ENCODE peak calls at places on chromosomes 11 and 22, in seven cellular contexts. F is osteoblast; H is heart left ventricle; W is psoas muscle; R is left ventricle myocardium inferior; J is GM23248; X is CD8-positive, alpha-beta memory T cell. C is an unnamed sample.

GRCh38 chr22:37552560-37553163 is 7.6 kb upstream of the CDC42EP1 start:
- DNase-seq in F (peak; percentile 88), H (peak; percentile 87), W (peak; percentile 66), R (peak; percentile 71), J (peak; percentile 61), X (no peak), C (no peak)

GRCh38 chr11:32616903-32617302 is 33.3 kb downstream of the EIF3M start:
- DNase-seq in F (no peak), H (no peak), W (no peak), R (no peak), J (no peak), X (no peak), C (no peak)

GRCh38 chr11:74024630-74025029 is 15.7 kb upstream of the UCP3 start:
- DNase-seq in F (no peak), H (peak; percentile 62), W (peak; percentile 81), R (peak; percentile 64), J (peak; percentile 90), X (no peak), C (no peak)

GRCh38 chr11:117871784-117872183 is 4.7 kb downstream of the FXYD6 start:
- DNase-seq in F (no peak), H (no peak), W (no peak), R (no peak), J (no peak), X (no peak), C (no peak)

GRCh38 chr11:75050516-75050915 is 46.2 kb downstream of the OR2AT4 start:
- DNase-seq in F (no peak), H (no peak), W (no peak), R (no peak), J (no peak), X (no peak), C (no peak)

GRCh38 chr22:20258584-20259335 is 9.4 kb downstream of the RTN4R start:
- DNase-seq in F (no peak), H (no peak), W (no peak), R (no peak), J (no peak), X (no peak), C (no peak)

GRCh38 chr11:32379714-32380113 is 55.6 kb downstream of the WT1 start:
- DNase-seq in F (no peak), H (no peak), W (no peak), R (no peak), J (no peak), X (no peak), C (no peak)

GRCh38 chr11:94926698-94927237 is 46.6 kb downstream of the CWC15 start:
- DNase-seq in F (peak; percentile 93), H (peak; percentile 91), W (peak; percentile 89), R (peak; percentile 87), J (peak; percentile 84), X (no peak), C (peak; percentile 37)

GRCh38 chr22:32352681-32353080 is 5.0 kb upstream of the RFPL3 start:
- DNase-seq in F (no peak), H (no peak), W (no peak), R (no peak), J (no peak), X (no peak), C (no peak)

GRCh38 chr22:42323971-42324370 is 53.5 kb upstream of the TCF20 start:
- DNase-seq in F (no peak), H (no peak), W (no peak), R (no peak), J (no peak), X (no peak), C (no peak)

GRCh38 chr11:126105022-126105747 is 42.5 kb upstream of the CDON start:
- DNase-seq in F (no peak), H (no peak), W (no peak), R (no peak), J (no peak), X (no peak), C (no peak)

GRCh38 chr11:85787809-85788805 is 22.8 kb downstream of the SYTL2 start:
- DNase-seq in F (no peak), H (no peak), W (no peak), R (no peak), J (peak; percentile 15), X (no peak), C (no peak)

GRCh38 chr11:65400295-65401072 is 14.0 kb downstream of the FRMD8 start:
- DNase-seq in F (peak; percentile 67), H (no peak), W (no peak), R (no peak), J (no peak), X (no peak), C (no peak)

DNA sequence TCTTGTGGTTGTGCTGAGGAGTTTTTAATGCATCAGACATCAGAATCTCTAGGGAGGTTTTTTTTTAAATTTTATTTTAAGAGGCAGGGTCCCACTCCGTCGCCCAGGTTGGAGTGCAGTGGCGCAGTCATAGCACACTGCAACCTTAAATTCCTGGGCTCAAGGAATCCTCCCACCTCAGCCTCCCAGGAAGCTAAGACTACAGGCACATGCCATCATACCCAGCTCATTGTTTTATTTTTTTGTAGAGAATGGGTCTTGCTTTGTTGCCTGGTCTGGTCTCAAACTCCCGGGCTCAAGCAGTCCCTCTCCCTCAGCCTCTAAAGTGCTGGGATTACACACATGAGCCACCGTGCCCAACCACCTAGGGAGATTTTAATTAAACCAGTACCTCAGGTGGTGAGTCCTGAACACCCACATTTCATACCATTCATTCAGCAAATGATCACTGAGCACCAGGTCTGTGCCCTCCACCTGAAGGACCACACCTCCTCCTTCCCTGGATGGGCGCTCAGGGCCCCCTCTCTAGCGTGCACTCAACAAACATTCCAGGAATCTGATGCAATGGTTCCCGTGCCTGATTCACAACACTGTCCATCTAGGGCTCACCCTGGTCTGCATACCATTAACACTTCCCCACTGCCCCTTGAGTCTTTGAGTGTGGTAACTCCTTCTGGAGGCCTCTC is 9.5 kb upstream of the MYH9 start:
- DNase-seq in F (peak; percentile 91), H (no peak), W (no peak), R (no peak), J (peak; percentile 71), X (no peak), C (no peak)
- H3K27ac ChIP-seq in F (peak overlapping the region; percentile 84), H (no peak overlapping the region), W (no peak overlapping the region), R (no peak overlapping the region), J (peak overlapping the region; percentile 81), X (no peak overlapping the region), C (no peak overlapping the region)

GRCh38 chr11:67268684-67269268 is 2.5 kb downstream of the GRK2 start:
- DNase-seq in F (peak; percentile 77), H (peak; percentile 22), W (peak; percentile 41), R (no peak), J (no peak), X (no peak), C (no peak)

GRCh38 chr11:67268036-67268683 is 1.9 kb downstream of the GRK2 start:
- DNase-seq in F (peak; percentile 82), H (peak; percentile 28), W (peak; percentile 57), R (no peak), J (no peak), X (peak; percentile 59), C (no peak)

GRCh38 chr11:67266424-67267187 is at the start of gene GRK2:
- DNase-seq in F (peak; percentile 99), H (peak; percentile 66), W (peak; percentile 73), R (no peak), J (peak; percentile 86), X (peak; percentile 45), C (peak; percentile 40)

GRCh38 chr11:67265633-67266423 is 445 bp upstream of the GRK2 start:
- DNase-seq in F (peak; percentile 99), H (peak; percentile 82), W (peak; percentile 92), R (peak; percentile 83), J (peak; percentile 85), X (peak; percentile 72), C (peak; percentile 71)

DNA sequence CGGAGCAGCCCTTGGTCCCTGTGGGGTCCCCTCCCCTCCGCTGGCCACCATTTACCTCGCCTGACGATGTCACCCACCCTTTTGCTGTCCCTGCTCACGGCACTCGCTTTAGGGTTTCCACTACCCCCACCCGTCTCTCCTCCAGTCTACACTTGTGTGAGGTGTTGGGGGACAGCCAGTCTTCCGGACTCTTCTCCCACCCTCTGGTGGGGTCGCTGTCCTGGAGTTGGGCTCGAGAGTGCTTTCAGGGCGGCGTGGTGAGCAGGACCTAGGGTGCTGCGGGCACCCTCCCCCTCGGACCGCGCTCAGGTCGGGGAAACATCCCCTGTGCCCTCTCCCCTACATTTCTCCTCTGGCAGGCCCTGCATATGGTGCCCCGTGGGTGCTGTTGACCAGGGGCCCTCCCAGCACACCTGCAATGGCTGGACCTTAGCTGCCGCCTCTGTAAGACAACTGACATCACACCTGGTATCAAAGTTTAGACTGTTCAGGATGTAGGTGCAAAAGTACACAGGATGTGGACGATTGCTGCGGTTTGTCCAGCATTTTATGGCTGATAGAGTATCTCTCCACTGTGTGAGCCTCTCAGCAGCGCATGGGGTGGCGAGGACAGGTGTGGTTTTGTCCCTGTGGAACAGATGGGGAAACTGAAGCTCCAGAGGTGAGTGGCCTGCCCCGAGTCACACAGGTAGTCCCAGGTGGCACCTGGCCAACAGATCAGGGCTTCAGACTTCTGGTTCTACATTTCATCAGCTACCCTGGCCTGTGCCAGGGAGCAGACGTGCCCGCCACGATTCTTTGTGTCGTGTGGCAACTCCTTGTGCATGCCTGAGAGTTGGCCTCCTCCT is 1.1 kb downstream of the GRK2 start:
- DNase-seq in F (peak; percentile 88), H (peak; percentile 52), W (peak; percentile 63), R (no peak), J (no peak), X (no peak), C (peak; percentile 72)
- H3K4me1 ChIP-seq in F (peaks cover 60% of the 10 kb centered on the region), H (peaks cover 67% of the 10 kb centered on the region), W (peaks cover 56% of the 10 kb centered on the region), R (peaks cover 73% of the 10 kb centered on the region), J (peaks cover 33% of the 10 kb centered on the region), X (peaks cover 68% of the 10 kb centered on the region), C (peaks cover 21% of the 10 kb centered on the region)

GRCh38 chr11:113567867-113568266 is 92.7 kb upstream of the DRD2 start:
- DNase-seq in F (no peak), H (no peak), W (no peak), R (no peak), J (no peak), X (no peak), C (no peak)

GRCh38 chr11:113562576-113562975 is 87.4 kb upstream of the DRD2 start:
- DNase-seq in F (no peak), H (no peak), W (no peak), R (no peak), J (no peak), X (no peak), C (no peak)

GRCh38 chr11:113562981-113563461 is 87.8 kb upstream of the DRD2 start:
- DNase-seq in F (no peak), H (no peak), W (no peak), R (no peak), J (peak; percentile 22), X (no peak), C (no peak)

GRCh38 chr11:113567097-113567496 is 91.9 kb upstream of the DRD2 start:
- DNase-seq in F (no peak), H (no peak), W (no peak), R (no peak), J (no peak), X (no peak), C (no peak)

DNA sequence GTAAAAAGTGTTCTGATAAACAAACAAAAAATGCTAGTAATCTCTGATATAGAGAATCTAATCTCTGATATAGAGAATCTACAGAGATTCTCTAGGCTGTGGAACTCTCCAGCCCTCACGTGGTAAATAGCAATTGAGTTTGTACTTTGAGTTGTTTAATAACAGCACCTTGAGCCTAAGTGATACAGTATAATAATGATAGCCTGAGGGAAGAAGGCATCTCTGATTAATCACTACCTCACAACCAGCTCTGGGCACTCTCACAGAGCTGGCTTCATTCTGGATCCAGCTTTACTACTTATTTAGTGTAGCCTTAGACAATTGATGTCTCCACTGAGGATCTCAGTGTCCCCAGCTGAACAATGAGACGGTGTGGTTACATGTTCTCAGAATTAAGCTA is 88.6 kb upstream of the DRD2 start:
- DNase-seq in F (no peak), H (no peak), W (no peak), R (no peak), J (peak; percentile 15), X (no peak), C (no peak)
- H3K27me3 ChIP-seq in F (peaks cover 49% of the 10 kb centered on the region), H (no peaks in the 10 kb centered on the region), W (no peaks in the 10 kb centered on the region), R (peaks cover 15% of the 10 kb centered on the region), J (peaks cover 48% of the 10 kb centered on the region), X (no peaks in the 10 kb centered on the region), C (no peaks in the 10 kb centered on the region)

GRCh38 chr11:43493431-43493830 is 134.7 kb downstream of the TTC17 start:
- DNase-seq in F (no peak), H (no peak), W (no peak), R (no peak), J (no peak), X (no peak), C (no peak)
- H3K27ac ChIP-seq in F (no peak overlapping the region), H (no peak overlapping the region), W (no peak overlapping the region), R (no peak overlapping the region), J (no peak overlapping the region), X (no peak overlapping the region), C (no peak overlapping the region)

C was measured in pancreas.